ENCODE peak calls at places on chromosomes 7 and 10, in eight cellular contexts. One of them, this sample, is unnamed.

GRCh38 chr7:82078807-82079206 is 309.0 kb upstream of the HGF start:
- DNase-seq in heart left ventricle: no peak
- DNase-seq in A549: no peak
- DNase-seq in body of pancreas: no peak
- DNase-seq in transverse colon: no peak
- DNase-seq in suprapubic skin: no peak
- DNase-seq in uterus: no peak
- DNase-seq in ovary: no peak
- DNase-seq in this sample: no peak

GRCh38 chr10:25483999-25484398 is 309.2 kb downstream of the GPR158 start:
- DNase-seq in heart left ventricle: no peak
- DNase-seq in A549: no peak
- DNase-seq in body of pancreas: no peak
- DNase-seq in transverse colon: no peak
- DNase-seq in suprapubic skin: no peak
- DNase-seq in uterus: no peak
- DNase-seq in ovary: no peak
- DNase-seq in this sample: no peak

GRCh38 chr10:132164801-132165278 is 21.9 kb upstream of the DPYSL4 start:
- DNase-seq in heart left ventricle: no peak
- DNase-seq in A549: no peak
- DNase-seq in body of pancreas: no peak
- DNase-seq in transverse colon: peak
- DNase-seq in suprapubic skin: no peak
- DNase-seq in uterus: no peak
- DNase-seq in ovary: no peak
- DNase-seq in this sample: peak

GRCh38 chr7:28433039-28433438 is 20.7 kb downstream of the CREB5 start:
- DNase-seq in heart left ventricle: no peak
- DNase-seq in A549: no peak
- DNase-seq in body of pancreas: no peak
- DNase-seq in transverse colon: no peak
- DNase-seq in suprapubic skin: no peak
- DNase-seq in uterus: no peak
- DNase-seq in ovary: no peak
- DNase-seq in this sample: no peak

GRCh38 chr10:29023678-29024077 is 265.2 kb upstream of the LYZL1 start:
- DNase-seq in heart left ventricle: no peak
- DNase-seq in A549: no peak
- DNase-seq in body of pancreas: no peak
- DNase-seq in transverse colon: no peak
- DNase-seq in suprapubic skin: no peak
- DNase-seq in uterus: no peak
- DNase-seq in ovary: no peak
- DNase-seq in this sample: no peak

GRCh38 chr10:70206762-70207161 is 26.5 kb downstream of the PPA1 start:
- DNase-seq in heart left ventricle: no peak
- DNase-seq in A549: no peak
- DNase-seq in body of pancreas: no peak
- DNase-seq in transverse colon: no peak
- DNase-seq in suprapubic skin: no peak
- DNase-seq in uterus: no peak
- DNase-seq in ovary: no peak
- DNase-seq in this sample: no peak

GRCh38 chr7:55538538-55538937 is 33.8 kb downstream of the VOPP1 start:
- DNase-seq in heart left ventricle: no peak
- DNase-seq in A549: no peak
- DNase-seq in body of pancreas: no peak
- DNase-seq in transverse colon: no peak
- DNase-seq in suprapubic skin: no peak
- DNase-seq in uterus: no peak
- DNase-seq in ovary: no peak
- DNase-seq in this sample: no peak

GRCh38 chr7:43508434-43508833 is 74.5 kb upstream of the STK17A start:
- DNase-seq in heart left ventricle: no peak
- DNase-seq in A549: no peak
- DNase-seq in body of pancreas: no peak
- DNase-seq in transverse colon: no peak
- DNase-seq in suprapubic skin: no peak
- DNase-seq in uterus: no peak
- DNase-seq in ovary: no peak
- DNase-seq in this sample: no peak

GRCh38 chr7:140889645-140890044 is 35.1 kb downstream of the BRAF start:
- DNase-seq in heart left ventricle: no peak
- DNase-seq in A549: no peak
- DNase-seq in body of pancreas: no peak
- DNase-seq in transverse colon: no peak
- DNase-seq in suprapubic skin: no peak
- DNase-seq in uterus: no peak
- DNase-seq in ovary: no peak
- DNase-seq in this sample: no peak

GRCh38 chr7:5143935-5144903 is 45.8 kb upstream of the WIPI2 start:
- DNase-seq in heart left ventricle: peak
- DNase-seq in A549: no peak
- DNase-seq in body of pancreas: peak
- DNase-seq in transverse colon: peak
- DNase-seq in suprapubic skin: peak
- DNase-seq in uterus: no peak
- DNase-seq in ovary: no peak
- DNase-seq in this sample: peak

GRCh38 chr10:115956225-115957009 is 316.6 kb downstream of the GFRA1 start:
- DNase-seq in heart left ventricle: no peak
- DNase-seq in A549: no peak
- DNase-seq in body of pancreas: no peak
- DNase-seq in transverse colon: no peak
- DNase-seq in suprapubic skin: no peak
- DNase-seq in uterus: no peak
- DNase-seq in ovary: no peak
- DNase-seq in this sample: no peak

GRCh38 chr10:119364941-119365340 is 157.6 kb downstream of the GRK5 start:
- DNase-seq in heart left ventricle: no peak
- DNase-seq in A549: no peak
- DNase-seq in body of pancreas: peak
- DNase-seq in transverse colon: no peak
- DNase-seq in suprapubic skin: no peak
- DNase-seq in uterus: no peak
- DNase-seq in ovary: no peak
- DNase-seq in this sample: no peak

GRCh38 chr10:35946556-35946955 is 304.5 kb upstream of the FZD8 start:
- DNase-seq in heart left ventricle: no peak
- DNase-seq in A549: no peak
- DNase-seq in body of pancreas: no peak
- DNase-seq in transverse colon: no peak
- DNase-seq in suprapubic skin: no peak
- DNase-seq in uterus: no peak
- DNase-seq in ovary: no peak
- DNase-seq in this sample: no peak

GRCh38 chr10:93702278-93703001 is at the start of gene FRA10AC1:
- DNase-seq in heart left ventricle: peak
- DNase-seq in A549: peak
- DNase-seq in body of pancreas: peak
- DNase-seq in transverse colon: peak
- DNase-seq in suprapubic skin: peak
- DNase-seq in uterus: peak
- DNase-seq in ovary: peak
- DNase-seq in this sample: peak

GRCh38 chr10:82934429-82934828 is 1059.4 kb downstream of the NRG3 start:
- DNase-seq in heart left ventricle: no peak
- DNase-seq in A549: no peak
- DNase-seq in body of pancreas: no peak
- DNase-seq in transverse colon: no peak
- DNase-seq in suprapubic skin: no peak
- DNase-seq in uterus: no peak
- DNase-seq in ovary: no peak
- DNase-seq in this sample: no peak

GRCh38 chr10:55410415-55410885 is 609.4 kb upstream of the PCDH15 start:
- DNase-seq in heart left ventricle: peak
- DNase-seq in A549: no peak
- DNase-seq in body of pancreas: peak
- DNase-seq in transverse colon: peak
- DNase-seq in suprapubic skin: no peak
- DNase-seq in uterus: no peak
- DNase-seq in ovary: no peak
- DNase-seq in this sample: no peak

GRCh38 chr7:47104206-47104549 is 477.7 kb downstream of the TNS3 start:
- DNase-seq in heart left ventricle: no peak
- DNase-seq in A549: no peak
- DNase-seq in body of pancreas: no peak
- DNase-seq in transverse colon: no peak
- DNase-seq in suprapubic skin: no peak
- DNase-seq in uterus: no peak
- DNase-seq in ovary: no peak
- DNase-seq in this sample: no peak

GRCh38 chr10:58734116-58734515 is 221.4 kb downstream of the BICC1 start:
- DNase-seq in heart left ventricle: no peak
- DNase-seq in A549: no peak
- DNase-seq in body of pancreas: no peak
- DNase-seq in transverse colon: no peak
- DNase-seq in suprapubic skin: no peak
- DNase-seq in uterus: no peak
- DNase-seq in ovary: no peak
- DNase-seq in this sample: no peak
- TF ChIP-seq CTCF in heart left ventricle: no peak
- TF ChIP-seq CTCF in A549: no peak
- TF ChIP-seq CTCF in body of pancreas: no peak
- TF ChIP-seq CTCF in transverse colon: no peak
- TF ChIP-seq CTCF in suprapubic skin: no peak
- TF ChIP-seq CTCF in uterus: no peak
- TF ChIP-seq CTCF in ovary: no peak
- TF ChIP-seq CTCF in this sample: no peak

DNA sequence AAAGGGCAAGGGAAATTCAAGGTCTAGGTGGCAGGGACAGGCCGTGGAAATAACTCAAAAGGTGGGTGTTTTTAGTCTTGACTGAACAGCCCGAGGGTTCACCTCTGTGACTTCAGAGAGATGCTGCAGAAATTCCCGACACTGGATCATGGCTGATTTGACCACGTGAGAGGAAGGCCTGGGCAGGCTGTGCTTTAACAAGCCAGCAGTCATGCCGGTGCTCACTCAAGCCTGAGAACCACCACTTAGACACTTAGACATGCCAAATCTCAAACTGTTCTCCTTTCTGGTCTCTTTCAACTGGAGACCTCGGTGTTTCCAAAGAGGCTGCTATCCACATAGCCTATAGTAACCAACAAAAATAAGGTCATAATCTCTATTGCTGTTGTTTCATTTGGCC is 15.4 kb downstream of the TECTB start:
- DNase-seq in heart left ventricle: no peak
- DNase-seq in A549: no peak
- DNase-seq in body of pancreas: no peak
- DNase-seq in transverse colon: no peak
- DNase-seq in suprapubic skin: no peak
- DNase-seq in uterus: no peak
- DNase-seq in ovary: no peak
- DNase-seq in this sample: no peak
- H3K27ac ChIP-seq in heart left ventricle: no peak
- H3K27ac ChIP-seq in A549: no peak
- H3K27ac ChIP-seq in body of pancreas: no peak
- H3K27ac ChIP-seq in transverse colon: no peak
- H3K27ac ChIP-seq in suprapubic skin: no peak
- H3K27ac ChIP-seq in uterus: no peak
- H3K27ac ChIP-seq in ovary: no peak
- H3K27ac ChIP-seq in this sample: peak

DNA sequence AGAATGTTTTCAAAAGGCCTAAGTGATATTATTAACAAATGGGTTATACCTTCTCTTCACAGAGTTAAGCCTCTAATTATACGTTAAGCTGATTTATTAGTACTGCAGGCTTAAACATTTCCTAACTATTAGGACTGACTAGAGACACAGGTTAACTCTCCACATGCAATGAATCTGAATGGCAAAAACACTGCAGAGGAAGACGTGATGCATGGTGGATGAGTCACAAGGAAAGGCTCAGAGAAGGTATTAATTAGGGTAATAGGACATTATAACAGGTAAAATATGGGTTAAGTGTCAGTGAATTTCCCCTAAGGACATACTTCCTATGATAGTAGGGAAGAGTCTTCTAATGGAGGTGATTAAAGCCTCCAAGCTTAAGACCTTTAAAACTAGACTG is 24.7 kb upstream of the SEM1 start:
- DNase-seq in heart left ventricle: no peak
- DNase-seq in A549: no peak
- DNase-seq in body of pancreas: no peak
- DNase-seq in transverse colon: no peak
- DNase-seq in suprapubic skin: no peak
- DNase-seq in uterus: no peak
- DNase-seq in ovary: no peak
- DNase-seq in this sample: no peak
- TF ChIP-seq POLR2A in heart left ventricle: no peak
- TF ChIP-seq POLR2A in A549: no peak
- TF ChIP-seq POLR2A in body of pancreas: no peak
- TF ChIP-seq POLR2A in transverse colon: no peak
- TF ChIP-seq POLR2A in suprapubic skin: no peak
- TF ChIP-seq POLR2A in uterus: no peak
- TF ChIP-seq POLR2A in ovary: no peak
- TF ChIP-seq POLR2A in this sample: no peak

GRCh38 chr10:2980116-2980515 is 87.2 kb upstream of the PFKP start:
- DNase-seq in heart left ventricle: no peak
- DNase-seq in A549: no peak
- DNase-seq in body of pancreas: no peak
- DNase-seq in transverse colon: no peak
- DNase-seq in suprapubic skin: no peak
- DNase-seq in uterus: no peak
- DNase-seq in ovary: no peak
- DNase-seq in this sample: no peak

GRCh38 chr10:2980791-2981360 is 86.5 kb upstream of the PFKP start:
- DNase-seq in heart left ventricle: no peak
- DNase-seq in A549: no peak
- DNase-seq in body of pancreas: no peak
- DNase-seq in transverse colon: no peak
- DNase-seq in suprapubic skin: no peak
- DNase-seq in uterus: no peak
- DNase-seq in ovary: no peak
- DNase-seq in this sample: no peak

GRCh38 chr10:2978574-2979266 is 88.6 kb upstream of the PFKP start:
- DNase-seq in heart left ventricle: no peak
- DNase-seq in A549: no peak
- DNase-seq in body of pancreas: no peak
- DNase-seq in transverse colon: no peak
- DNase-seq in suprapubic skin: no peak
- DNase-seq in uterus: no peak
- DNase-seq in ovary: no peak
- DNase-seq in this sample: no peak

GRCh38 chr10:2979267-2979660 is 88.1 kb upstream of the PFKP start:
- DNase-seq in heart left ventricle: no peak
- DNase-seq in A549: no peak
- DNase-seq in body of pancreas: no peak
- DNase-seq in transverse colon: no peak
- DNase-seq in suprapubic skin: no peak
- DNase-seq in uterus: no peak
- DNase-seq in ovary: no peak
- DNase-seq in this sample: no peak

DNA sequence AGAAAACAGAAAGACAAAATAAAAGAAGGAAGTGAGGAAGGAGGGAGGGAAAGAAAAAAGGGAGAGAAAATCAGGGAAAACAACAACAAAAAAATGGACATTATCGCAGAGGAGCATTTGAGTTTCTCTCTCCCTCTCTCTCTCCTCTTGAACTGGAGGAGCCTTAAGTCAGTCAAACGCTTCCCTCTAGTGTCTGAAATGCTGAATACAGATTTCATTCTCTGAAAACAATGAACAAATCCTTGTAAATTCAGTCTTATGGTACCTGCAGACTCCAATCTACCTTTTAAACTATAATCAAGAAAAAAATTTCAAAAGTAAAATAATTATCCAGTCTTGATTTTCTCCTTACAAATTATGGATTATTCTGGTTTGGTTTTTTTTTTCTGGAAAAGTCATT is 89.2 kb upstream of the PFKP start:
- DNase-seq in heart left ventricle: no peak
- DNase-seq in A549: peak
- DNase-seq in body of pancreas: no peak
- DNase-seq in transverse colon: no peak
- DNase-seq in suprapubic skin: no peak
- DNase-seq in uterus: no peak
- DNase-seq in ovary: no peak
- DNase-seq in this sample: no peak
- TF ChIP-seq CTCF in heart left ventricle: peak
- TF ChIP-seq CTCF in A549: peak
- TF ChIP-seq CTCF in body of pancreas: no peak
- TF ChIP-seq CTCF in transverse colon: no peak
- TF ChIP-seq CTCF in suprapubic skin: peak
- TF ChIP-seq CTCF in uterus: peak
- TF ChIP-seq CTCF in ovary: no peak
- TF ChIP-seq CTCF in this sample: peak